ENCODE peak calls at places on chromosomes 11 and 22, in eight cellular contexts. A, T, R, X, E, N, D and W are unnamed samples.

GRCh38 chr11:45665206-45665932 is at the start of gene CHST1:
- DNase-seq in A (no peak), R (peak; percentile 74), X (peak; percentile 21), D (peak; percentile 67), T (peak; percentile 47), E (no peak), N (no peak), W (no peak)

GRCh38 chr11:131253885-131254204 is 116.6 kb upstream of the NTM start:
- DNase-seq in A (no peak), D (no peak), N (no peak), R (no peak), X (no peak), E (no peak), T (no peak), W (peak; percentile 91)

GRCh38 chr11:2093575-2094353 is 45.4 kb downstream of the IGF2 start:
- DNase-seq in N (no peak), D (peak; percentile 40), X (peak; percentile 43), R (peak; percentile 57), A (peak; percentile 81), T (no peak), E (no peak), W (no peak)

GRCh38 chr11:11324090-11324489 is 29.0 kb downstream of the CSNK2A3 start:
- DNase-seq in R (no peak), D (no peak), T (no peak), N (no peak), X (no peak), A (no peak), E (no peak), W (no peak)

GRCh38 chr11:65912840-65913239 is 6.0 kb downstream of the C11orf68 start:
- DNase-seq in D (no peak), R (no peak), N (no peak), A (no peak), E (no peak), X (no peak), T (no peak), W (no peak)

GRCh38 chr11:125347261-125347585 is 148.8 kb downstream of the FEZ1 start:
- DNase-seq in T (no peak), D (no peak), N (no peak), E (no peak), R (no peak), X (no peak), A (no peak), W (no peak)

GRCh38 chr11:70727899-70728620 is 329.7 kb downstream of the CTTN start:
- DNase-seq in N (no peak), R (no peak), E (no peak), T (no peak), X (peak; percentile 57), A (no peak), D (no peak), W (no peak)

GRCh38 chr22:24553597-24554315 is 1.2 kb downstream of the GUCD1 start:
- DNase-seq in N (no peak), A (no peak), R (peak; percentile 70), T (peak; percentile 29), X (peak; percentile 36), E (no peak), D (peak; percentile 62), W (no peak)

GRCh38 chr11:6206456-6207180 is 1.3 kb downstream of the C11orf42 start:
- DNase-seq in A (no peak), N (no peak), X (no peak), R (no peak), D (no peak), T (no peak), E (no peak), W (peak; percentile 17)

GRCh38 chr11:44680982-44681597 is 45.7 kb upstream of the TSPAN18 start:
- DNase-seq in X (no peak), T (no peak), E (no peak), R (no peak), A (no peak), D (no peak), N (no peak), W (no peak)

GRCh38 chr11:46389450-46390330 is 1.9 kb downstream of the CHRM4 start:
- DNase-seq in E (no peak), A (peak; percentile 70), R (peak; percentile 74), X (peak; percentile 54), N (peak; percentile 54), T (peak; percentile 68), D (peak; percentile 73), W (no peak)

GRCh38 chr11:116357769-116358544 is 414.8 kb downstream of the BUD13 start:
- DNase-seq in A (no peak), E (no peak), N (peak; percentile 37), D (no peak), R (no peak), T (peak; percentile 37), X (no peak), W (no peak)

GRCh38 chr11:64757549-64758329 is 2.0 kb downstream of the PYGM start:
- DNase-seq in T (no peak), E (no peak), A (peak; percentile 47), R (peak; percentile 66), N (no peak), X (no peak), D (no peak), W (no peak)

GRCh38 chr11:99781074-99781473 is 760.3 kb downstream of the CNTN5 start:
- DNase-seq in R (no peak), X (no peak), T (no peak), A (no peak), D (no peak), E (no peak), N (no peak), W (no peak)

GRCh38 chr11:26204110-26204509 is 127.8 kb upstream of the ANO3 start:
- DNase-seq in D (no peak), T (no peak), E (no peak), A (no peak), R (no peak), X (no peak), N (no peak), W (no peak)

GRCh38 chr22:46103181-46103580 is 47.1 kb upstream of the PPARA start:
- DNase-seq in T (no peak), X (no peak), D (no peak), A (no peak), N (no peak), E (no peak), R (no peak), W (no peak)

GRCh38 chr22:46104170-46104880 is 46.0 kb upstream of the PPARA start:
- DNase-seq in X (no peak), R (no peak), A (no peak), E (no peak), D (peak; percentile 83), T (no peak), N (no peak), W (no peak)

GRCh38 chr22:46103664-46104063 is 46.7 kb upstream of the PPARA start:
- DNase-seq in T (no peak), A (no peak), X (no peak), E (no peak), N (no peak), R (no peak), D (no peak), W (no peak)

GRCh38 chr22:46102159-46102558 is 48.2 kb upstream of the PPARA start:
- DNase-seq in A (no peak), T (no peak), R (no peak), N (no peak), X (no peak), E (no peak), D (no peak), W (no peak)

GRCh38 chr22:46102752-46103151 is 47.6 kb upstream of the PPARA start:
- DNase-seq in R (no peak), X (no peak), N (no peak), T (no peak), A (no peak), D (no peak), E (no peak), W (no peak)
- H3K4me1 ChIP-seq in R (no peaks in the 10 kb centered on the region), X (peaks cover 54% of the 10 kb centered on the region), N (peaks cover 24% of the 10 kb centered on the region), T (peaks cover 41% of the 10 kb centered on the region), A (peaks cover 67% of the 10 kb centered on the region), D (peaks cover 91% of the 10 kb centered on the region), E (no peaks in the 10 kb centered on the region), W (peaks cover 97% of the 10 kb centered on the region)

GRCh38 chr11:47626234-47626633 is 16.1 kb downstream of the MTCH2 start:
- DNase-seq in D (no peak), E (no peak), T (no peak), N (no peak), R (no peak), X (no peak), A (no peak), W (no peak)
- TF ChIP-seq CTCF in D (no peak), E (no peak), T (no peak), N (no peak), R (no peak), X (no peak), A (no peak), W (no peak)

GRCh38 chr11:13667245-13667644 is 1.2 kb upstream of the FAR1 start:
- DNase-seq in T (no peak), E (no peak), R (no peak), A (no peak), X (no peak), D (no peak), N (no peak), W (no peak)

GRCh38 chr11:13667795-13668101 is 720 bp upstream of the FAR1 start:
- DNase-seq in A (no peak), X (no peak), N (no peak), E (no peak), T (no peak), D (no peak), R (no peak), W (no peak)

GRCh38 chr11:13668957-13669521 is 571 bp downstream of the FAR1 start:
- DNase-seq in N (no peak), A (peak; percentile 53), X (peak; percentile 37), D (peak; percentile 41), R (peak; percentile 74), T (peak; percentile 65), E (no peak), W (no peak)

GRCh38 chr11:13669544-13670488 is 1.3 kb downstream of the FAR1 start:
- DNase-seq in X (no peak), D (no peak), A (no peak), E (no peak), T (no peak), R (no peak), N (no peak), W (no peak)

DNA sequence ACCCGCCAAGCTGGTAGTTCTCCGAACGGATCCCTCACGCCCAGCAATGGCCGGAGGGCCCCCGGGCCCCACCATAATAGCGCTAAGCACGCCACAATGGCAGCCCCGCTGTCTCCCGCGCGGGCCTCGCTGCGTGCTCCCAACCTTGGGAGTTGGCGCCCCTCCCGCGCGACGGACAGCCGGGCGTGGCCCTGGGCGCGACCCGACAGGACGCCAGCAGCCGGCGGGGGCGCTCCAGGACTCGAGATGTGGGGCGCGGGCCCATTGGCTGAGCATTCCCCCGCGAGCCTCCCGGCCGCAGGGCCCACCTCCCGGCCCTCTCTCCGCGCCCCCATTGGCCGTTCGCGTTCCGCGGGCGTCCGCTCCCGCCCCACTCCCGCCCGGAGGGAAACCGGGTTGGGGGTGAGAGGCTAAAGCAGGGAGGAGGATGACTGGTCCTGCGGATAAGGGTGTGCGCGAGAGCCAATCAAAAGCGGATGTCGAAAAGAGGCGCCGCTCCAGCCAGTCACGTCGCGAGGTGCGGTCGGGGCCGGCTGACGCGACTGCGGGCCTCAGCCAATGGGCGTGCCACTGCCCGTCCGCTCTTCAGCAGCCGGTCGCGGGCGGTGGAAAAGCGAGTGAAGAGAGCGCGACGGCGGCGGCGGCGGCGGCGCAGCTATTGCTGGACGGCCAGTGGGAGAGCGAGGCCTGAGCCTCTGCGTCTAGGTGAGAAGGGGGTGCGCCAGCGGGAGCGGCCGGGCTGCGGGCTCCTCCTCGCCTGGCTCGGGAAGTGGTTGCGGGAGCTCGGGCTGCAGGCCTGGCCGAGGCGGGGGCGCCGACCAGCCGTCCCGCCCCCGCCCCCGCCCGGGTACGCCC is at the start of gene FAR1:
- DNase-seq in X (peak; percentile 98), R (peak; percentile 99), A (peak; percentile 96), T (peak; percentile 98), D (peak; percentile 96), N (peak; percentile 95), E (peak; percentile 95), W (peak; percentile 99)
- TF ChIP-seq POLR2AphosphoS5 in X (peak; percentile 89), R (peak; percentile 93), A (peak; percentile 43), T (peak; percentile 97), D (peak; percentile 89), N (peak; percentile 59), E (no peak), W (peak; percentile 93)

GRCh38 chr11:94792453-94792852 is 24.3 kb downstream of the AMOTL1 start:
- DNase-seq in X (no peak), A (no peak), T (no peak), E (no peak), D (no peak), R (no peak), N (no peak), W (no peak)
- H3K4me1 ChIP-seq in X (peaks cover 7% of the 10 kb centered on the region), A (peaks cover 3% of the 10 kb centered on the region), T (peaks cover 40% of the 10 kb centered on the region), E (no peaks in the 10 kb centered on the region), D (peaks cover 90% of the 10 kb centered on the region), R (no peaks in the 10 kb centered on the region), N (peaks cover 97% of the 10 kb centered on the region), W (peaks cover 94% of the 10 kb centered on the region)